ENCODE peak calls at places on chromosomes 12 and 14, in five cellular contexts. F, Z, S, V and E are unnamed samples.

GRCh38 chr12:131784909-131785762 is 43.1 kb upstream of the MMP17 start:
- DNase-seq in Z (no peak), S (no peak), V (no peak), F (no peak), E (no peak)

GRCh38 chr12:48972213-48973021 is 882 bp upstream of the WNT10B start:
- DNase-seq in V (no peak), Z (no peak), F (no peak), S (no peak), E (no peak)

GRCh38 chr12:52825961-52826360 is 8.2 kb downstream of the KRT79 start:
- DNase-seq in F (no peak), V (no peak), Z (no peak), S (no peak), E (no peak)

GRCh38 chr14:41130274-41130673 is 476.4 kb upstream of the LRFN5 start:
- DNase-seq in S (no peak), F (no peak), Z (no peak), V (no peak), E (no peak)

GRCh38 chr14:57293851-57294837 is 25.4 kb downstream of the AP5M1 start:
- DNase-seq in Z (no peak), V (peak; percentile 68), F (no peak), S (no peak), E (no peak)

GRCh38 chr14:69605761-69606160 is 5.6 kb upstream of the SUSD6 start:
- DNase-seq in V (no peak), S (no peak), Z (no peak), F (no peak), E (no peak)

GRCh38 chr14:78606111-78606510 is 435.9 kb downstream of the NRXN3 start:
- DNase-seq in V (peak; percentile 77), F (no peak), S (no peak), Z (no peak), E (no peak)

GRCh38 chr12:113187588-113187987 is 2.1 kb downstream of the RITA1 start:
- DNase-seq in F (no peak), V (no peak), S (no peak), Z (no peak), E (no peak)

GRCh38 chr14:94066089-94066676 is 14.8 kb downstream of the DDX24 start:
- DNase-seq in V (no peak), S (no peak), Z (no peak), F (no peak), E (no peak)

GRCh38 chr14:103544627-103545218 is 15.7 kb downstream of the TRMT61A start:
- DNase-seq in Z (no peak), S (peak; percentile 14), F (no peak), V (no peak), E (no peak)

GRCh38 chr14:103545219-103545914 is 16.4 kb downstream of the TRMT61A start:
- DNase-seq in Z (peak; percentile 46), V (no peak), F (no peak), S (peak; percentile 11), E (no peak)

GRCh38 chr14:103543140-103543539 is 14.1 kb downstream of the TRMT61A start:
- DNase-seq in S (peak; percentile 14), F (no peak), V (no peak), Z (peak; percentile 44), E (no peak)

GRCh38 chr14:103542545-103543088 is 13.6 kb downstream of the TRMT61A start:
- DNase-seq in Z (peak; percentile 77), V (peak; percentile 25), F (no peak), S (peak; percentile 19), E (no peak)

DNA sequence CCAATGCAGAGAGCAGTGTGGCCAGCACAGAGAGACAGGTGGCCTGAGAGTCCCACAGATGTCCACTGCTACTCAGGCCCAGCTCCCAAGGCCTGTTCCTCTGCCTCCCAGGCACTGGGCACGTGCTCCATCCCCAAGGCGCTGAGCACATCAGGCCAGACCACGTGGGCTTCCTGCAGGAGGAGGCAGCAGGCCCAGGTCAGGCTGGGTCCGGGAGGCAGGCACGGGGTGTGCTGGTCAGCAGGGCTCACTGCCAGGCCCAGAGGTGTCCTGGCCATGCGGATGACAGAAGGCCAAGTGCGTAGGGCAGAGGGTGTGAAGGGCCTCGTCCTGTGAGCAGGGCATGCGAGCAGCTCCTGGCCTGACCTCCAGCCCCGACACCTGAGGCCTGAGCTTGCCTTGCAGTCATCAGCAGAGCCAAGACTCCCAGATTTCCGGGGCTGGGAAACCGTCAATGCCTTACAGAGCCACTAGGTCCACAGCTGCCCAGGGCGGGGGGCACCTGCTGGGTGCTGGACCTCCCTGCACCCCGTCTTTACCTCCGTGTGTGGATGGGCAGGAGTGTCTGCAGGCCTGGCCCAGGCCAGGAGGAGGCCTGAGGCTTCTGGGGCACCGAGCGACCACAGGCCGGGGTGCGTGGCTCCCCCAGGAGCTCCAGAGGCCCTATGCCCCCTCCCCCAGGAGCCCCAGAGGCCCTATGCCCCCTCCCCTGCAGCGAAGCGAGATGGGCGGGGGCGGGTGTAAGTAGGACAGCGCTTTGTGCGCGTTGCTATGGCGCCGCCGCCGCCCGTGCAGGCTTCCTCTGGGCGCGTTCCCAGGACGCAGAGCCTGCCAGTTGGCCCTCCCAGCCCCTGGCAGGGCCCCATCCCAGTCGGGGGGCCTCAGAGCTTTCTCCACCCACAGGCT is 15.0 kb downstream of the TRMT61A start:
- DNase-seq in V (no peak), F (peak; percentile 27), S (peak; percentile 40), Z (peak; percentile 51), E (no peak)
- H3K4me1 ChIP-seq in V (peaks cover 58% of the 10 kb centered on the region), F (no peaks in the 10 kb centered on the region), S (no peaks in the 10 kb centered on the region), Z (peaks cover 63% of the 10 kb centered on the region), E (peaks cover 31% of the 10 kb centered on the region)

GRCh38 chr12:122893208-122894151 is 2.4 kb downstream of the VPS37B start:
- DNase-seq in S (no peak), V (no peak), Z (peak; percentile 68), F (no peak), E (no peak)
- H3K4me1 ChIP-seq in S (no peaks in the 10 kb centered on the region), V (peaks cover 43% of the 10 kb centered on the region), Z (peaks cover 67% of the 10 kb centered on the region), F (no peaks in the 10 kb centered on the region), E (peaks cover 70% of the 10 kb centered on the region)

GRCh38 chr14:20846560-20846959 is 43.9 kb upstream of the RNASE1 start:
- DNase-seq in V (no peak), Z (no peak), S (no peak), F (no peak), E (no peak)
- H3K4me1 ChIP-seq in V (peaks cover 7% of the 10 kb centered on the region), Z (peaks cover 14% of the 10 kb centered on the region), S (no peaks in the 10 kb centered on the region), F (no peaks in the 10 kb centered on the region), E (no peaks in the 10 kb centered on the region)

DNA sequence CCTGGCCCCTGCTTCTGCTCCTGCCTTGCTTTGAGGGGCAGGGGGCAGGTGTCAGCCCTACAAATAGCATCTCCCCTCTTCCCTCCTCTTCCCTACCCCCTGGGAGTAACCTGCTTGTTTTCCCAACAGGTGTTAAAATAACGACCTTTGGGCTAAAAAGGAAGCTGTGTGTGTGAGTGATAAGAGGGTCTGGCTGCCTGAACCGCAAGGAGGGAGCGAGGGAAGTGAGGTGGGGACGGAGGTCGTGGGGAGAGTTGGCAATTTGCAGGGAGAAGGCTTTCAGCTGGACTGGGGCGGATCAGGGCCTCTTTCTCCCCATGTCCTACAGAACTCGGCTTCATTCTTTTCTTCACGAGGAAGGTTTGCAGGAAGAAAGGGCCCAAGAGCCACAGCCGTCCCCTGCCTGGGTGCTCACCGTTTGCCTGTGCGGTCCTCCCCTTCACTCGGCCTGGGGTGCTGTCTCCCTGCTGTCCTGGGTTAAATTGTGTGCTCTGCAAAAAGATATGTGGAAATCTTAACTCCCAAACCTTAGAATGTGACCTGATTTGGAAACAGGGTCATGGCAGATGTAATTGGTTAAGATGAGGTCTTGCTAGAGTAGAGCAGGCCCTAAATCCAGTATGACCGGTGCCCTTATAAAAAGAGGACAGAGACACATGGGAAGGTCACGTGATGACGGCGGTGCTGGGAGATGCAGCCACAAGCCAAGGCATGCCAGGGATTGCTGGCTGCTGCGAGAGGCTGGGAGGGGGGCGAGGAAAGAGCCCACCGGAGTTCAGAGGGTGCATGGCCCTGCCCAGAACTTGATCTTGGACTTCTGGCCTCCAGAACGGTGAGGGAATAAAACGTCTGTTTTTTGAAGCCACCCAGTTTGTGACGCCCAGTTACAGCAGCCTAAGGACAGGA is 38.7 kb upstream of the NCOR2 start:
- DNase-seq in V (no peak), Z (no peak), F (no peak), S (no peak), E (no peak)
- H3K4me1 ChIP-seq in V (no peaks in the 10 kb centered on the region), Z (peaks cover 27% of the 10 kb centered on the region), F (no peaks in the 10 kb centered on the region), S (no peaks in the 10 kb centered on the region), E (peaks cover 26% of the 10 kb centered on the region)

GRCh38 chr12:2113080-2113479 is 60.3 kb downstream of the CACNA1C start:
- DNase-seq in F (no peak), Z (no peak), S (no peak), V (no peak), E (no peak)
- H3K4me1 ChIP-seq in F (no peaks in the 10 kb centered on the region), Z (no peaks in the 10 kb centered on the region), S (no peaks in the 10 kb centered on the region), V (no peaks in the 10 kb centered on the region), E (no peaks in the 10 kb centered on the region)

GRCh38 chr14:65849558-65849957 is 437.0 kb downstream of the FUT8 start:
- DNase-seq in Z (no peak), V (no peak), S (no peak), F (no peak), E (no peak)
- H3K4me1 ChIP-seq in Z (no peaks in the 10 kb centered on the region), V (no peaks in the 10 kb centered on the region), S (no peaks in the 10 kb centered on the region), F (no peaks in the 10 kb centered on the region), E (no peaks in the 10 kb centered on the region)

GRCh38 chr12:10395390-10395998 is 5.7 kb upstream of the KLRK1 start:
- DNase-seq in Z (no peak), V (peak; percentile 92), S (no peak), F (peak; percentile 25), E (peak; percentile 35)
- H3K4me1 ChIP-seq in Z (peaks cover 12% of the 10 kb centered on the region), V (peaks cover 23% of the 10 kb centered on the region), S (no peaks in the 10 kb centered on the region), F (no peaks in the 10 kb centered on the region), E (peaks cover 41% of the 10 kb centered on the region)

GRCh38 chr12:1584326-1584725 is 10.1 kb downstream of the FBXL14 start:
- DNase-seq in S (no peak), Z (no peak), V (no peak), F (no peak), E (no peak)
- H3K4me1 ChIP-seq in S (no peaks in the 10 kb centered on the region), Z (peaks cover 31% of the 10 kb centered on the region), V (peaks cover 36% of the 10 kb centered on the region), F (no peaks in the 10 kb centered on the region), E (peaks cover 8% of the 10 kb centered on the region)

GRCh38 chr14:97705107-97705506 is 907.9 kb downstream of the VRK1 start:
- DNase-seq in F (no peak), V (no peak), S (no peak), Z (no peak), E (no peak)
- H3K4me1 ChIP-seq in F (no peaks in the 10 kb centered on the region), V (no peaks in the 10 kb centered on the region), S (no peaks in the 10 kb centered on the region), Z (peaks cover 8% of the 10 kb centered on the region), E (peaks cover 5% of the 10 kb centered on the region)